ENCODE peak calls at places on chromosomes 5 and 9, in eight cellular contexts. One of them, this sample, is unnamed.

GRCh38 chr5:6762116-6762515 is 48.9 kb downstream of the TENT4A start:
- DNase-seq in body of pancreas: no peak
- DNase-seq in breast epithelium: no peak
- DNase-seq in kidney: no peak
- DNase-seq in GM12878: no peak
- DNase-seq in Caco-2: no peak
- DNase-seq in dorsolateral prefrontal cortex: no peak
- DNase-seq in fibroblast of mammary gland: no peak
- DNase-seq in this sample: no peak

GRCh38 chr9:124835026-124835501 is 18.2 kb upstream of the WDR38 start:
- DNase-seq in body of pancreas: peak
- DNase-seq in breast epithelium: peak
- DNase-seq in kidney: peak
- DNase-seq in GM12878: no peak
- DNase-seq in Caco-2: no peak
- DNase-seq in dorsolateral prefrontal cortex: no peak
- DNase-seq in fibroblast of mammary gland: peak
- DNase-seq in this sample: no peak

GRCh38 chr5:167643616-167644015 is 647.8 kb upstream of the WWC1 start:
- DNase-seq in body of pancreas: no peak
- DNase-seq in breast epithelium: no peak
- DNase-seq in kidney: no peak
- DNase-seq in GM12878: no peak
- DNase-seq in Caco-2: no peak
- DNase-seq in dorsolateral prefrontal cortex: no peak
- DNase-seq in fibroblast of mammary gland: peak
- DNase-seq in this sample: no peak

GRCh38 chr5:74400067-74400466 is 240.5 kb downstream of the ENC1 start:
- DNase-seq in body of pancreas: peak
- DNase-seq in breast epithelium: no peak
- DNase-seq in kidney: no peak
- DNase-seq in GM12878: no peak
- DNase-seq in Caco-2: no peak
- DNase-seq in dorsolateral prefrontal cortex: no peak
- DNase-seq in fibroblast of mammary gland: no peak
- DNase-seq in this sample: no peak

GRCh38 chr5:6676702-6677101 is 36.5 kb upstream of the TENT4A start:
- DNase-seq in body of pancreas: no peak
- DNase-seq in breast epithelium: no peak
- DNase-seq in kidney: no peak
- DNase-seq in GM12878: no peak
- DNase-seq in Caco-2: no peak
- DNase-seq in dorsolateral prefrontal cortex: no peak
- DNase-seq in fibroblast of mammary gland: peak
- DNase-seq in this sample: no peak

GRCh38 chr5:127011151-127011550 is 19.2 kb downstream of the MARCHF3 start:
- DNase-seq in body of pancreas: no peak
- DNase-seq in breast epithelium: no peak
- DNase-seq in kidney: no peak
- DNase-seq in GM12878: no peak
- DNase-seq in Caco-2: no peak
- DNase-seq in dorsolateral prefrontal cortex: no peak
- DNase-seq in fibroblast of mammary gland: peak
- DNase-seq in this sample: no peak

GRCh38 chr9:83062011-83062652 is 810 bp downstream of the RASEF start:
- DNase-seq in body of pancreas: peak
- DNase-seq in breast epithelium: peak
- DNase-seq in kidney: peak
- DNase-seq in GM12878: no peak
- DNase-seq in Caco-2: peak
- DNase-seq in dorsolateral prefrontal cortex: no peak
- DNase-seq in fibroblast of mammary gland: peak
- DNase-seq in this sample: no peak

GRCh38 chr9:33159760-33160127 is 7.4 kb downstream of the B4GALT1 start:
- DNase-seq in body of pancreas: no peak
- DNase-seq in breast epithelium: peak
- DNase-seq in kidney: no peak
- DNase-seq in GM12878: no peak
- DNase-seq in Caco-2: no peak
- DNase-seq in dorsolateral prefrontal cortex: no peak
- DNase-seq in fibroblast of mammary gland: peak
- DNase-seq in this sample: peak

GRCh38 chr9:135241381-135242380 is 154.2 kb downstream of the OLFM1 start:
- DNase-seq in body of pancreas: no peak
- DNase-seq in breast epithelium: no peak
- DNase-seq in kidney: peak
- DNase-seq in GM12878: no peak
- DNase-seq in Caco-2: peak
- DNase-seq in dorsolateral prefrontal cortex: no peak
- DNase-seq in fibroblast of mammary gland: no peak
- DNase-seq in this sample: no peak

GRCh38 chr9:25513509-25514033 is 164.7 kb downstream of the TUSC1 start:
- DNase-seq in body of pancreas: no peak
- DNase-seq in breast epithelium: no peak
- DNase-seq in kidney: no peak
- DNase-seq in GM12878: no peak
- DNase-seq in Caco-2: no peak
- DNase-seq in dorsolateral prefrontal cortex: no peak
- DNase-seq in fibroblast of mammary gland: no peak
- DNase-seq in this sample: no peak

GRCh38 chr9:33737811-33738606 is 57.4 kb upstream of the PRSS3 start:
- DNase-seq in body of pancreas: peak
- DNase-seq in breast epithelium: no peak
- DNase-seq in kidney: no peak
- DNase-seq in GM12878: no peak
- DNase-seq in Caco-2: peak
- DNase-seq in dorsolateral prefrontal cortex: no peak
- DNase-seq in fibroblast of mammary gland: peak
- DNase-seq in this sample: peak

GRCh38 chr5:9621379-9621903 is 8.7 kb downstream of the TAS2R1 start:
- DNase-seq in body of pancreas: no peak
- DNase-seq in breast epithelium: no peak
- DNase-seq in kidney: no peak
- DNase-seq in GM12878: no peak
- DNase-seq in Caco-2: peak
- DNase-seq in dorsolateral prefrontal cortex: no peak
- DNase-seq in fibroblast of mammary gland: peak
- DNase-seq in this sample: no peak

GRCh38 chr5:12647613-12648012 is 743.4 kb upstream of the CTNND2 start:
- DNase-seq in body of pancreas: no peak
- DNase-seq in breast epithelium: no peak
- DNase-seq in kidney: no peak
- DNase-seq in GM12878: no peak
- DNase-seq in Caco-2: no peak
- DNase-seq in dorsolateral prefrontal cortex: no peak
- DNase-seq in fibroblast of mammary gland: no peak
- DNase-seq in this sample: no peak

GRCh38 chr5:71973563-71973962 is 133.7 kb upstream of the MAP1B start:
- DNase-seq in body of pancreas: no peak
- DNase-seq in breast epithelium: no peak
- DNase-seq in kidney: no peak
- DNase-seq in GM12878: no peak
- DNase-seq in Caco-2: no peak
- DNase-seq in dorsolateral prefrontal cortex: no peak
- DNase-seq in fibroblast of mammary gland: no peak
- DNase-seq in this sample: no peak

GRCh38 chr5:94782376-94782775 is 163.9 kb downstream of the SLF1 start:
- DNase-seq in body of pancreas: no peak
- DNase-seq in breast epithelium: no peak
- DNase-seq in kidney: no peak
- DNase-seq in GM12878: no peak
- DNase-seq in Caco-2: no peak
- DNase-seq in dorsolateral prefrontal cortex: no peak
- DNase-seq in fibroblast of mammary gland: no peak
- DNase-seq in this sample: no peak

GRCh38 chr5:15014809-15015208 is 143.2 kb upstream of the ANKH start:
- DNase-seq in body of pancreas: no peak
- DNase-seq in breast epithelium: no peak
- DNase-seq in kidney: no peak
- DNase-seq in GM12878: no peak
- DNase-seq in Caco-2: peak
- DNase-seq in dorsolateral prefrontal cortex: no peak
- DNase-seq in fibroblast of mammary gland: no peak
- DNase-seq in this sample: no peak

GRCh38 chr5:120124961-120125360 is 339.1 kb upstream of the PRR16 start:
- DNase-seq in body of pancreas: no peak
- DNase-seq in breast epithelium: no peak
- DNase-seq in kidney: no peak
- DNase-seq in GM12878: no peak
- DNase-seq in Caco-2: no peak
- DNase-seq in dorsolateral prefrontal cortex: no peak
- DNase-seq in fibroblast of mammary gland: peak
- DNase-seq in this sample: no peak

GRCh38 chr9:129590466-129590865 is 30.4 kb downstream of the C9orf50 start:
- DNase-seq in body of pancreas: no peak
- DNase-seq in breast epithelium: no peak
- DNase-seq in kidney: no peak
- DNase-seq in GM12878: no peak
- DNase-seq in Caco-2: no peak
- DNase-seq in dorsolateral prefrontal cortex: no peak
- DNase-seq in fibroblast of mammary gland: no peak
- DNase-seq in this sample: no peak

GRCh38 chr5:59592101-59592500 is 301.4 kb downstream of the PDE4D start:
- DNase-seq in body of pancreas: no peak
- DNase-seq in breast epithelium: no peak
- DNase-seq in kidney: no peak
- DNase-seq in GM12878: no peak
- DNase-seq in Caco-2: no peak
- DNase-seq in dorsolateral prefrontal cortex: no peak
- DNase-seq in fibroblast of mammary gland: peak
- DNase-seq in this sample: no peak

GRCh38 chr5:11851402-11851801 is 52.8 kb downstream of the CTNND2 start:
- DNase-seq in body of pancreas: no peak
- DNase-seq in breast epithelium: peak
- DNase-seq in kidney: no peak
- DNase-seq in GM12878: no peak
- DNase-seq in Caco-2: no peak
- DNase-seq in dorsolateral prefrontal cortex: no peak
- DNase-seq in fibroblast of mammary gland: peak
- DNase-seq in this sample: no peak

GRCh38 chr5:179318193-179318955 is 26.9 kb downstream of the ADAMTS2 start:
- DNase-seq in body of pancreas: no peak
- DNase-seq in breast epithelium: no peak
- DNase-seq in kidney: peak
- DNase-seq in GM12878: no peak
- DNase-seq in Caco-2: no peak
- DNase-seq in dorsolateral prefrontal cortex: no peak
- DNase-seq in fibroblast of mammary gland: no peak
- DNase-seq in this sample: no peak

GRCh38 chr5:95283022-95283615 is 1.8 kb downstream of the MCTP1 start:
- DNase-seq in body of pancreas: no peak
- DNase-seq in breast epithelium: no peak
- DNase-seq in kidney: no peak
- DNase-seq in GM12878: no peak
- DNase-seq in Caco-2: no peak
- DNase-seq in dorsolateral prefrontal cortex: no peak
- DNase-seq in fibroblast of mammary gland: no peak
- DNase-seq in this sample: no peak

GRCh38 chr5:108730617-108731340 is 16.9 kb upstream of the FER start:
- DNase-seq in body of pancreas: no peak
- DNase-seq in breast epithelium: no peak
- DNase-seq in kidney: no peak
- DNase-seq in GM12878: no peak
- DNase-seq in Caco-2: no peak
- DNase-seq in dorsolateral prefrontal cortex: no peak
- DNase-seq in fibroblast of mammary gland: peak
- DNase-seq in this sample: peak

GRCh38 chr5:116577064-116577788 is 2.6 kb upstream of the SEMA6A start:
- DNase-seq in body of pancreas: no peak
- DNase-seq in breast epithelium: no peak
- DNase-seq in kidney: no peak
- DNase-seq in GM12878: peak
- DNase-seq in Caco-2: no peak
- DNase-seq in dorsolateral prefrontal cortex: no peak
- DNase-seq in fibroblast of mammary gland: no peak
- DNase-seq in this sample: peak

GRCh38 chr5:168314735-168315411 is 23.4 kb downstream of the WWC1 start:
- DNase-seq in body of pancreas: peak
- DNase-seq in breast epithelium: peak
- DNase-seq in kidney: peak
- DNase-seq in GM12878: no peak
- DNase-seq in Caco-2: peak
- DNase-seq in dorsolateral prefrontal cortex: no peak
- DNase-seq in fibroblast of mammary gland: peak
- DNase-seq in this sample: no peak

GRCh38 chr5:134006119-134006514 is 1.3 kb upstream of the VDAC1 start:
- DNase-seq in body of pancreas: no peak
- DNase-seq in breast epithelium: no peak
- DNase-seq in kidney: peak
- DNase-seq in GM12878: no peak
- DNase-seq in Caco-2: no peak
- DNase-seq in dorsolateral prefrontal cortex: no peak
- DNase-seq in fibroblast of mammary gland: no peak
- DNase-seq in this sample: no peak
- H3K4me3 ChIP-seq in body of pancreas: no peak
- H3K4me3 ChIP-seq in breast epithelium: peak
- H3K4me3 ChIP-seq in kidney: no peak
- H3K4me3 ChIP-seq in GM12878: no peak
- H3K4me3 ChIP-seq in Caco-2: peak
- H3K4me3 ChIP-seq in dorsolateral prefrontal cortex: no peak
- H3K4me3 ChIP-seq in fibroblast of mammary gland: peak
- H3K4me3 ChIP-seq in this sample: peak

DNA sequence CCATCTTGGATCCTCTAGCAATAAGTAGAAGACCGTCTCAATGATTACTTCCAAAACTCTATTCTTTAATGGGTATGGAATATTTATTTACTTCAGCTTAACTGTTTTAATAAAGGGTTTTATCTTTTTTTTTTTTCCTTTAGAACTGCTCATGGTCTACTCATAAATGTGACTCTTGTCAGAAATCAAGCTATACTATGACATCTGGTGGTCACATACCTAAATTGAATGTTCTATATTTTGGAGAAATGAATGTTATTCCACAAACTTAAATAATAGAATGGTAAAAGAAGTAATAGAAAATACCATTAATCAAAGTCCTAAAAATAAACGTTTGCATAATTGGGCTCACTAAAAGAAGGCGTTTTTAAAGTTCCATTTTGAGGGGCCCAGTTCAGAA is 131.2 kb upstream of the PLCXD3 start:
- DNase-seq in body of pancreas: no peak
- DNase-seq in breast epithelium: no peak
- DNase-seq in kidney: no peak
- DNase-seq in GM12878: no peak
- DNase-seq in Caco-2: no peak
- DNase-seq in dorsolateral prefrontal cortex: no peak
- DNase-seq in fibroblast of mammary gland: peak
- DNase-seq in this sample: no peak
- TF ChIP-seq CTCF in body of pancreas: peak
- TF ChIP-seq CTCF in breast epithelium: no peak
- TF ChIP-seq CTCF in kidney: no peak
- TF ChIP-seq CTCF in GM12878: no peak
- TF ChIP-seq CTCF in Caco-2: peak
- TF ChIP-seq CTCF in dorsolateral prefrontal cortex: no peak
- TF ChIP-seq CTCF in fibroblast of mammary gland: peak
- TF ChIP-seq CTCF in this sample: no peak

GRCh38 chr9:35845824-35846771 is 17.1 kb downstream of the TMEM8B start:
- DNase-seq in body of pancreas: no peak
- DNase-seq in breast epithelium: no peak
- DNase-seq in kidney: no peak
- DNase-seq in GM12878: no peak
- DNase-seq in Caco-2: no peak
- DNase-seq in dorsolateral prefrontal cortex: peak
- DNase-seq in fibroblast of mammary gland: no peak
- DNase-seq in this sample: no peak
- H3K4me3 ChIP-seq in body of pancreas: no peak
- H3K4me3 ChIP-seq in breast epithelium: no peak
- H3K4me3 ChIP-seq in kidney: no peak
- H3K4me3 ChIP-seq in GM12878: no peak
- H3K4me3 ChIP-seq in Caco-2: no peak
- H3K4me3 ChIP-seq in dorsolateral prefrontal cortex: peak
- H3K4me3 ChIP-seq in fibroblast of mammary gland: no peak
- H3K4me3 ChIP-seq in this sample: no peak

GRCh38 chr9:126706698-126707053 is 92.9 kb downstream of the LMX1B start:
- DNase-seq in body of pancreas: no peak
- DNase-seq in breast epithelium: no peak
- DNase-seq in kidney: no peak
- DNase-seq in GM12878: no peak
- DNase-seq in Caco-2: no peak
- DNase-seq in dorsolateral prefrontal cortex: no peak
- DNase-seq in fibroblast of mammary gland: no peak
- DNase-seq in this sample: no peak
- TF ChIP-seq CTCF in body of pancreas: no peak
- TF ChIP-seq CTCF in breast epithelium: no peak
- TF ChIP-seq CTCF in kidney: no peak
- TF ChIP-seq CTCF in GM12878: no peak
- TF ChIP-seq CTCF in Caco-2: no peak
- TF ChIP-seq CTCF in dorsolateral prefrontal cortex: no peak
- TF ChIP-seq CTCF in fibroblast of mammary gland: no peak
- TF ChIP-seq CTCF in this sample: no peak